ENCODE peak calls at places on chromosomes 3 and 15, in ten cellular contexts. One of them, this sample, is unnamed.

GRCh38 chr3:123739754-123740153 is 144.4 kb downstream of the MYLK start:
- DNase-seq in cardiac muscle cell: no peak
- DNase-seq in Peyer's patch: no peak
- DNase-seq in choroid plexus epithelial cell: peak
- DNase-seq in IMR-90: peak
- DNase-seq in spleen: no peak
- DNase-seq in CD8-positive, alpha-beta T cell: no peak
- DNase-seq in astrocyte of the spinal cord: peak
- DNase-seq in psoas muscle: no peak
- DNase-seq in GM12865: no peak
- DNase-seq in this sample: peak

GRCh38 chr3:13119471-13120220 is 46.4 kb upstream of the IQSEC1 start:
- DNase-seq in astrocyte of the spinal cord: no peak
- DNase-seq in Peyer's patch: no peak
- DNase-seq in CD8-positive, alpha-beta T cell: no peak
- DNase-seq in GM12865: no peak
- DNase-seq in cardiac muscle cell: no peak
- DNase-seq in choroid plexus epithelial cell: no peak
- DNase-seq in psoas muscle: no peak
- DNase-seq in IMR-90: no peak
- DNase-seq in spleen: peak
- DNase-seq in this sample: no peak

GRCh38 chr3:127722104-127722784 is 49.5 kb downstream of the ABTB1 start:
- DNase-seq in choroid plexus epithelial cell: no peak
- DNase-seq in CD8-positive, alpha-beta T cell: no peak
- DNase-seq in astrocyte of the spinal cord: no peak
- DNase-seq in cardiac muscle cell: no peak
- DNase-seq in GM12865: no peak
- DNase-seq in psoas muscle: no peak
- DNase-seq in spleen: peak
- DNase-seq in Peyer's patch: no peak
- DNase-seq in IMR-90: no peak
- DNase-seq in this sample: no peak

GRCh38 chr15:40282144-40282869 is 557 bp downstream of the ANKRD63 start:
- DNase-seq in Peyer's patch: peak
- DNase-seq in psoas muscle: peak
- DNase-seq in choroid plexus epithelial cell: no peak
- DNase-seq in IMR-90: no peak
- DNase-seq in astrocyte of the spinal cord: no peak
- DNase-seq in spleen: peak
- DNase-seq in cardiac muscle cell: peak
- DNase-seq in GM12865: peak
- DNase-seq in CD8-positive, alpha-beta T cell: peak
- DNase-seq in this sample: no peak

GRCh38 chr3:171283248-171284222 is 176.7 kb downstream of the TNIK start:
- DNase-seq in psoas muscle: peak
- DNase-seq in astrocyte of the spinal cord: no peak
- DNase-seq in IMR-90: no peak
- DNase-seq in Peyer's patch: no peak
- DNase-seq in spleen: no peak
- DNase-seq in GM12865: peak
- DNase-seq in choroid plexus epithelial cell: no peak
- DNase-seq in cardiac muscle cell: no peak
- DNase-seq in CD8-positive, alpha-beta T cell: no peak
- DNase-seq in this sample: no peak

GRCh38 chr3:129315386-129315991 is 36.8 kb downstream of the HMCES start:
- DNase-seq in CD8-positive, alpha-beta T cell: peak
- DNase-seq in cardiac muscle cell: peak
- DNase-seq in choroid plexus epithelial cell: peak
- DNase-seq in IMR-90: peak
- DNase-seq in astrocyte of the spinal cord: peak
- DNase-seq in GM12865: peak
- DNase-seq in psoas muscle: peak
- DNase-seq in Peyer's patch: peak
- DNase-seq in spleen: peak
- DNase-seq in this sample: peak

GRCh38 chr3:121670676-121671075 is 10.0 kb upstream of the HCLS1 start:
- DNase-seq in astrocyte of the spinal cord: no peak
- DNase-seq in choroid plexus epithelial cell: no peak
- DNase-seq in GM12865: no peak
- DNase-seq in Peyer's patch: no peak
- DNase-seq in IMR-90: no peak
- DNase-seq in spleen: no peak
- DNase-seq in CD8-positive, alpha-beta T cell: no peak
- DNase-seq in cardiac muscle cell: no peak
- DNase-seq in psoas muscle: no peak
- DNase-seq in this sample: no peak

GRCh38 chr3:11021611-11022011 is 29.1 kb downstream of the SLC6A1 start:
- DNase-seq in choroid plexus epithelial cell: no peak
- DNase-seq in cardiac muscle cell: no peak
- DNase-seq in GM12865: no peak
- DNase-seq in spleen: no peak
- DNase-seq in CD8-positive, alpha-beta T cell: no peak
- DNase-seq in IMR-90: no peak
- DNase-seq in astrocyte of the spinal cord: no peak
- DNase-seq in Peyer's patch: no peak
- DNase-seq in psoas muscle: no peak
- DNase-seq in this sample: no peak

DNA sequence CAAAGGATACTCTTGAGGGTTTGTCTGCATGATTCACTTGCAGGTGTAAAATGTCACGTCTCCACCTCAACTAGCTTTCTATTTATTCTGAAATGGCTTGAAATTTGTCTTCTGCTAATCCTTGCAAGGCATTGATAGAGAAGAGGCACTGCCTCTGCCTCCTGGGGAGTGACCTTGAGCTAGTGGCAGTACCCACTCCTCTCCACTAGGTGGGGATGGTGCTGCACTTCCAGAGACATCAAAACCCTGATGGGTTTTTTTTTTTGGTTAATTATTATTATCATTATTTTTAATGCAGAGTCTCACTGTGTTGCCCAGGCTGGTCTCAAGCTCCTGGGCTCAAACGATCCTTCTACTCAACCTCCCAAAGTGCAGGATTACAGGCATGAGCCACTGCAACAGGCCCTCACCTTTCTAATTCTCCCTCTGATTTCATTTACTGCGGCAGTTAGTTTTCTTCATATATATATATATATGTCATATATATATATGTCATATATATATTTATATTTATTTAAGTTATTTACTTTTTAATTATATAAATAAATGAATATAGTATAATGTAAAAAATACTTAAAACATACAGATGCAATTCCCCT is 117.6 kb upstream of the EIF1B start:
- DNase-seq in IMR-90: peak
- DNase-seq in psoas muscle: no peak
- DNase-seq in astrocyte of the spinal cord: peak
- DNase-seq in spleen: peak
- DNase-seq in choroid plexus epithelial cell: peak
- DNase-seq in Peyer's patch: peak
- DNase-seq in CD8-positive, alpha-beta T cell: peak
- DNase-seq in GM12865: peak
- DNase-seq in cardiac muscle cell: peak
- DNase-seq in this sample: peak
- TF ChIP-seq CTCF in IMR-90: peak
- TF ChIP-seq CTCF in psoas muscle: peak
- TF ChIP-seq CTCF in astrocyte of the spinal cord: peak
- TF ChIP-seq CTCF in spleen: peak
- TF ChIP-seq CTCF in choroid plexus epithelial cell: peak
- TF ChIP-seq CTCF in Peyer's patch: peak
- TF ChIP-seq CTCF in CD8-positive, alpha-beta T cell: peak
- TF ChIP-seq CTCF in GM12865: peak
- TF ChIP-seq CTCF in cardiac muscle cell: peak
- TF ChIP-seq CTCF in this sample: peak

DNA sequence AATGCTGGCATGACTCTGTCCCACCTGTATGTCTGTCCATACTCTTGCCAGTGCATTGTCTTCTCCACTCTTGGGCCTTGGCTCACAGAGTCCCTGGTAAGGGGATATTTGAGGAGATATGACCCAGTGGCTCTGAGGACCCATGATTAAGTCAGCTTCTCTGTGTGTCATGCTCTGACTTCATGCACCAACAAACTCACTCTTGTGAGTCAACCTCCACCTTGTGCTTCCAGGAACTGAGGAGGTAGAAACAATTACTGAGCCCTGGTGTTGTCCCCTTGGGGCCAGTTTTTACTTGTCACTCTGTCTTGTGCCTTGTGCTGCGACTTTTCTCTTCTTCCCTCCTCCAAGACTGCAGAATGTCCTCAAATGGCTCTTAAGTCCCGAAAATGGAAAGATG is 127.1 kb downstream of the ABHD5 start:
- DNase-seq in psoas muscle: no peak
- DNase-seq in cardiac muscle cell: no peak
- DNase-seq in CD8-positive, alpha-beta T cell: no peak
- DNase-seq in choroid plexus epithelial cell: no peak
- DNase-seq in GM12865: no peak
- DNase-seq in astrocyte of the spinal cord: no peak
- DNase-seq in Peyer's patch: no peak
- DNase-seq in IMR-90: no peak
- DNase-seq in spleen: no peak
- DNase-seq in this sample: no peak
- H3K4me3 ChIP-seq in psoas muscle: no peak
- H3K4me3 ChIP-seq in cardiac muscle cell: no peak
- H3K4me3 ChIP-seq in CD8-positive, alpha-beta T cell: no peak
- H3K4me3 ChIP-seq in choroid plexus epithelial cell: no peak
- H3K4me3 ChIP-seq in GM12865: no peak
- H3K4me3 ChIP-seq in astrocyte of the spinal cord: no peak
- H3K4me3 ChIP-seq in Peyer's patch: no peak
- H3K4me3 ChIP-seq in IMR-90: no peak
- H3K4me3 ChIP-seq in spleen: no peak
- H3K4me3 ChIP-seq in this sample: no peak

GRCh38 chr3:161510510-161511260 is 14.1 kb downstream of the OTOL1 start:
- DNase-seq in cardiac muscle cell: no peak
- DNase-seq in choroid plexus epithelial cell: no peak
- DNase-seq in CD8-positive, alpha-beta T cell: no peak
- DNase-seq in GM12865: no peak
- DNase-seq in psoas muscle: no peak
- DNase-seq in IMR-90: no peak
- DNase-seq in Peyer's patch: no peak
- DNase-seq in spleen: no peak
- DNase-seq in astrocyte of the spinal cord: no peak
- DNase-seq in this sample: no peak

GRCh38 chr3:161503271-161503670 is 6.7 kb downstream of the OTOL1 start:
- DNase-seq in astrocyte of the spinal cord: no peak
- DNase-seq in CD8-positive, alpha-beta T cell: no peak
- DNase-seq in IMR-90: no peak
- DNase-seq in Peyer's patch: no peak
- DNase-seq in spleen: no peak
- DNase-seq in GM12865: no peak
- DNase-seq in choroid plexus epithelial cell: no peak
- DNase-seq in cardiac muscle cell: no peak
- DNase-seq in psoas muscle: no peak
- DNase-seq in this sample: no peak

DNA sequence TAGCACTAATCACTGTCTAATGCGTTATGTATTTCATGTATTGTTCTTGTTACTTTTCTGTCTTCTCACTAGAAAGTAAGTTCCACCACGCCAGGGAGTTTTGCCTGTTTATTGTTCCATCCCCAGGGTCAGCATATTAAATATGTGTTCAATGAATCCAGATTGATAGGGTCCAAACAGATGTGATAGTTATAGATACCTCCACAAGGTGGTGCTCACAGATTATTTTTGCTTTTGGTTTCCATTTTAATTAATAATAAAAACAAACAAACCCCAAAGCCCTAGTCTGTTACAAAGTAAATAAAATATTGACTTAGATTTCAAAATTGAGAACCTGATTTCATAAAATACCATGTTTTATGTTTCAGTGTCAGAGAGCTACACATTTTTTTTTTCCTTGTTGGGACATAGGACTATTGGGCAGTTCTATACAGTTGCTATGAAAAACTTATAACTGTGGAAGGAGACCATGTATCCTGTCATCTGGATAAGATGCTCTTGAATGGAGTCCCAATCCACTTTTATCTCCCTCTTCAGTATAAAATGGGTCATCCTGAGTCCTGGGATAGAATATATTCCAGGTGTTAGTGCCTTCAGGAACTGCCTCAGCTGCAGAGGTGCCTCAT is 12.4 kb downstream of the OTOL1 start:
- DNase-seq in cardiac muscle cell: peak
- DNase-seq in Peyer's patch: no peak
- DNase-seq in GM12865: peak
- DNase-seq in psoas muscle: no peak
- DNase-seq in choroid plexus epithelial cell: peak
- DNase-seq in CD8-positive, alpha-beta T cell: no peak
- DNase-seq in spleen: no peak
- DNase-seq in astrocyte of the spinal cord: peak
- DNase-seq in IMR-90: no peak
- DNase-seq in this sample: peak
- TF ChIP-seq CTCF in cardiac muscle cell: peak
- TF ChIP-seq CTCF in Peyer's patch: peak
- TF ChIP-seq CTCF in GM12865: peak
- TF ChIP-seq CTCF in psoas muscle: no peak
- TF ChIP-seq CTCF in choroid plexus epithelial cell: peak
- TF ChIP-seq CTCF in CD8-positive, alpha-beta T cell: no peak
- TF ChIP-seq CTCF in spleen: no peak
- TF ChIP-seq CTCF in astrocyte of the spinal cord: peak
- TF ChIP-seq CTCF in IMR-90: peak
- TF ChIP-seq CTCF in this sample: peak

GRCh38 chr3:23811117-23811487 is 5.3 kb downstream of the UBE2E1 start:
- DNase-seq in GM12865: peak
- DNase-seq in astrocyte of the spinal cord: no peak
- DNase-seq in spleen: no peak
- DNase-seq in cardiac muscle cell: no peak
- DNase-seq in IMR-90: no peak
- DNase-seq in psoas muscle: no peak
- DNase-seq in choroid plexus epithelial cell: peak
- DNase-seq in Peyer's patch: no peak
- DNase-seq in CD8-positive, alpha-beta T cell: no peak
- DNase-seq in this sample: no peak

GRCh38 chr3:23809294-23809693 is 3.5 kb downstream of the UBE2E1 start:
- DNase-seq in spleen: no peak
- DNase-seq in astrocyte of the spinal cord: no peak
- DNase-seq in CD8-positive, alpha-beta T cell: no peak
- DNase-seq in psoas muscle: no peak
- DNase-seq in IMR-90: no peak
- DNase-seq in choroid plexus epithelial cell: no peak
- DNase-seq in cardiac muscle cell: no peak
- DNase-seq in Peyer's patch: no peak
- DNase-seq in GM12865: peak
- DNase-seq in this sample: no peak

GRCh38 chr3:23810342-23811116 is 4.8 kb downstream of the UBE2E1 start:
- DNase-seq in Peyer's patch: peak
- DNase-seq in IMR-90: no peak
- DNase-seq in CD8-positive, alpha-beta T cell: peak
- DNase-seq in cardiac muscle cell: peak
- DNase-seq in astrocyte of the spinal cord: peak
- DNase-seq in choroid plexus epithelial cell: peak
- DNase-seq in GM12865: peak
- DNase-seq in spleen: peak
- DNase-seq in psoas muscle: peak
- DNase-seq in this sample: no peak

GRCh38 chr3:23809840-23810341 is 4.1 kb downstream of the UBE2E1 start:
- DNase-seq in Peyer's patch: no peak
- DNase-seq in GM12865: peak
- DNase-seq in CD8-positive, alpha-beta T cell: no peak
- DNase-seq in IMR-90: no peak
- DNase-seq in spleen: no peak
- DNase-seq in psoas muscle: no peak
- DNase-seq in astrocyte of the spinal cord: peak
- DNase-seq in choroid plexus epithelial cell: no peak
- DNase-seq in cardiac muscle cell: no peak
- DNase-seq in this sample: no peak

DNA sequence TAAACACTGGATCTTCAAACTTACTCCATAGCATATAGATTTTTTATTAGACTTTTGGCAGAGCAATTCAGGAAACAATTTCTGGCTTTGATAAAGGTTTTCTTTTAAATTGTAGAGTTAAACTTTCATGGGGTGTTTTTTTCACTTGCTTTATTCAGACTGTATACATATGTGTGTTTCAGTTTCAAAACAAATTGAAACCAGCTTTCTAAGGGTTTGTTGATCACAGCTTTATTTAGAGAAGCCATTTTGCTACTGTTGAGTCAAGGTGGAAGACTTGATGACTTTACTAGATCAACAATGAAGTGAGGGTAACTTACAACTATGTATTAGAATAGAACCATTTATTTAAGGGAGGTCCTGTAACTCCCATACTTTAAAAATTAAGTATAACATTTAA is 6.2 kb downstream of the UBE2E1 start:
- DNase-seq in astrocyte of the spinal cord: no peak
- DNase-seq in cardiac muscle cell: no peak
- DNase-seq in psoas muscle: no peak
- DNase-seq in choroid plexus epithelial cell: no peak
- DNase-seq in spleen: no peak
- DNase-seq in CD8-positive, alpha-beta T cell: no peak
- DNase-seq in IMR-90: no peak
- DNase-seq in GM12865: peak
- DNase-seq in Peyer's patch: no peak
- DNase-seq in this sample: no peak
- H3K4me3 ChIP-seq in astrocyte of the spinal cord: no peak
- H3K4me3 ChIP-seq in cardiac muscle cell: peak
- H3K4me3 ChIP-seq in psoas muscle: peak
- H3K4me3 ChIP-seq in choroid plexus epithelial cell: no peak
- H3K4me3 ChIP-seq in spleen: peak
- H3K4me3 ChIP-seq in CD8-positive, alpha-beta T cell: no peak
- H3K4me3 ChIP-seq in IMR-90: no peak
- H3K4me3 ChIP-seq in GM12865: peak
- H3K4me3 ChIP-seq in Peyer's patch: no peak
- H3K4me3 ChIP-seq in this sample: no peak

This sample was measured in fibroblast of pulmonary artery.